ENCODE peak calls at places on chromosomes 6 and 20, in five cellular contexts. B is stomach; H is heart left ventricle; C is GM23248; J is CD8-positive, alpha-beta T cell. Q is an unnamed sample. For H3K9me3, the result is how much of the 10 kb centered on the place peaks cover.

GRCh38 chr6:125008261-125008671 is 46.0 kb downstream of the RNF217 start:
- DNase-seq in J (no peak), B (no peak), H (no peak), C (peak), Q (peak)

GRCh38 chr20:35883341-35883777 is 70.9 kb downstream of the SCAND1 start:
- DNase-seq in H (no peak), J (no peak), B (no peak), C (peak), Q (no peak)

GRCh38 chr6:71410681-71411080 is 122.1 kb downstream of the OGFRL1 start:
- DNase-seq in J (no peak), H (no peak), B (no peak), C (peak), Q (no peak)

GRCh38 chr20:39309458-39309857 is 347.3 kb downstream of the DHX35 start:
- DNase-seq in B (no peak), J (no peak), C (no peak), H (no peak), Q (no peak)

GRCh38 chr20:37990571-37991151 is 42.6 kb downstream of the TTI1 start:
- DNase-seq in J (peak), C (peak), H (peak), B (peak), Q (peak)

GRCh38 chr6:130215526-130215925 is 7.2 kb downstream of the SAMD3 start:
- DNase-seq in C (no peak), J (peak), B (no peak), H (no peak), Q (peak)

GRCh38 chr6:133854633-133855598 is 34.0 kb upstream of the TCF21 start:
- DNase-seq in B (no peak), H (no peak), J (no peak), C (peak), Q (peak)

GRCh38 chr6:25088513-25088912 is 152.8 kb upstream of the RIPOR2 start:
- DNase-seq in B (no peak), J (no peak), C (peak), H (no peak), Q (no peak)

GRCh38 chr6:24646771-24647170 is 780 bp upstream of the KIAA0319 start:
- DNase-seq in J (no peak), H (no peak), C (peak), B (no peak), Q (peak)

DNA sequence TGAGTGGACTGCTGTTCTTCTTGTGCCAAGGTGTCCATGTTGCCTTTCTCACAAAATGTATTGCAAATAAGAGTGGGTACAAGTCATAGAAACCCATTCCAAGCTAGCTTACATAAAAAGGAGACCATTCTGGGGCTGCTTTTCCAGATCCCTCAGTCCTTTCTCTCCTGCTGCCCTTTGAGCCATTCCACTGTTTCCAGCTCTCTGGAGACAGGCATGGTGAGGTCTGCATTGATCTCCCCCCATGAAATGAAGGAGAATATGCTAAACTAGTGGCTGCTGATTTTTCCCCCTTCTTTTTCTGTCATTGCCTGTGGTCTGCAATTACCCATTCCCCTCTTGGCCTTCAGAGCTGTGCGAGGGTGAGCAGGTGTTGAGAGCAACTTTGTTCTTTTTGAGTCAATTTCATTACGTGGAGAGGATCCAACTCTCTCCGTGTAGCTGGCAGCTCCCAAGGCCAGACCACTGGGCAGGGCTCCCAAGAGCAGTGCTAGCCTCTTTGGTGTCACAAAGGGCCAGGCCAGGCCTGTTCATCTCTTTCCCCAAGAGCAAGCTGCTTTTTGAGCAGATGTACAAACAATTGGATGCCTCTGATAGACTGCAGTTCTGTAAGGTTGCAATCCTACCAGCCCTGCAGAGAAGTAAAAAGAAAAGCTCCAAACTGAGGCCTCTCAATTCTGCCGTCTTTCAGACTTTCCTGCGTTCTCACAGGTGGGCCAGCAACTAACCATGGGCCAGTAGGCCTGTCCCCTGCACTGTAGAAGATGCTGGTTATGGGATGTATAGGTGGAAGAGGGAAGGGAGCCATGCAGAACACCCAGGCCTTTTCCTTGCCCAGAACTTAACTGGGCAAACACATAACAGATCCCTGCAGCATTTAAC is 96.1 kb upstream of the ARMC2 start:
- DNase-seq in B (no peak), J (no peak), C (no peak), H (no peak), Q (no peak)
- H3K4me3 ChIP-seq in B (no peak), J (no peak), C (no peak), H (no peak), Q (no peak)

DNA sequence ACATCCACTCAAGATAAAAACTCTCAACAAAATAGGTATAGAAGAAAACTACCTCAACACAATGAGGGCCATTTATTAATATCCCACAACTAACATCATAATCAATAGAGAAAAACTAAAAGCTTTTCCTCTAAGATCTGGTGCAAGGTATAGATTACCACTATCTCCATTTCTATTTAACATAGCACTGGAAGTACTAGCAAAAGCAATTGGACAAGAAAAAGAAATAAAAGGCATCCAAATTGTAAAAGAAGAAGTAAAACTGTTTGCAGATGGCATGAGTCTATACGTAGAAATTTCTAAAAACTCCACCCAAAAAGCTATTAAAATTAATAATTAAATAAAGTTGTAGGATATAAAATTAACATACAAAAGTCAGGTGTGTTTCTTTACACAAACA is 230.8 kb upstream of the PRSS16 start:
- DNase-seq in H (no peak), C (no peak), B (no peak), J (no peak), Q (no peak)
- H3K9me3 ChIP-seq in H (under half), C (under half), B (under half), J (under half), Q (under half)

DNA sequence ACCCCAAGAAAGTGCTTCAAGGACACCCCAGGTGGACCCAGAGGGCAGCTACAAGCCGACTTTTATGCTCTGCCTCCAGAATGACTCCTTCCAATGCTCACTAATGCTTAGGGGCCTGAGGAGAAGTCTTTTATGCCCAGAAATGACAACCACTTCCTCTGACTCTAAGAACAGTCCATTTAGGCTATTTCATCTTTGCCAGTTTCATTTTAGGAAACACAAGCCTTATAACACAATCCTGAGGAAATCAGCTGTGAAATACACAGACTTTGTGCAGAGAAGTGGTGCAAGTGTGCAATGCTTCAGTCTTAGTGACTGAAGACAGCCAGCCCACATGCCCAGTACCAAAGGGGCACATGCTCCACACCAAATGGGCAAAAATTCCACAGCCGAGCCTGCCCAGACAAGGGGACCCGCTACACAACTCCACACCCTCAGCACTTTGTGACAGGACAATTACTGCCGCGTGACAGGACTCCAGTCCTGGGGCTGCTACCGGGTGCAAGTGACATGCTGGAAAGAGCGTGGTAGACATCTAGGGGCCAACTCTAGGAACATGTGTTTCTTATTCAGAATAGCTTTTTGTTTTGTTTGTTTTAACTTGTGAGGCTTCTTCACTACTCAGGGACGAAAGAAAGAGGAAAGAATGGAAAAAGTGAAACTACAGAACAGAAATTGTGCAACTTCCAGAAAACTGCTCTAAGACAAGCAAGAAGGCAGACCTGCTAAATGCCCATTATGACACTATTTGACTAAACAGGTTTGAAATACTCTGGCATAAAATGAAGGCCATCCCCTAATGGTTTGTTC is 28.2 kb upstream of the PLAGL1 start:
- DNase-seq in H (peak), B (no peak), J (no peak), C (peak), Q (peak)
- H3K4me3 ChIP-seq in H (peak), B (peak), J (no peak), C (peak), Q (no peak)

GRCh38 chr20:59673998-59674445 is 69.7 kb downstream of the PHACTR3 start:
- DNase-seq in J (no peak), C (no peak), H (no peak), B (no peak), Q (no peak)

GRCh38 chr20:59673288-59673997 is 69.1 kb downstream of the PHACTR3 start:
- DNase-seq in J (no peak), B (no peak), H (no peak), C (no peak), Q (no peak)

GRCh38 chr20:59670786-59671492 is 66.6 kb downstream of the PHACTR3 start:
- DNase-seq in C (no peak), H (no peak), J (no peak), B (no peak), Q (no peak)

GRCh38 chr20:59671661-59672471 is 67.5 kb downstream of the PHACTR3 start:
- DNase-seq in J (no peak), B (no peak), C (no peak), H (no peak), Q (no peak)

GRCh38 chr20:59672576-59672975 is 68.2 kb downstream of the PHACTR3 start:
- DNase-seq in C (no peak), B (no peak), H (no peak), J (no peak), Q (no peak)
- H3K9me3 ChIP-seq in C (under half), B (under half), H (under half), J (under half), Q (under half)

GRCh38 chr20:10219993-10220750 is 1.5 kb downstream of the SNAP25 start:
- DNase-seq in H (no peak), C (no peak), J (no peak), B (no peak), Q (no peak)

GRCh38 chr20:10218536-10219451 is at the start of gene SNAP25:
- DNase-seq in H (no peak), B (peak), C (peak), J (no peak), Q (peak)

GRCh38 chr20:10221022-10221421 is 2.4 kb downstream of the SNAP25 start:
- DNase-seq in C (no peak), H (no peak), J (no peak), B (no peak), Q (no peak)

GRCh38 chr20:10217517-10218410 is 866 bp upstream of the SNAP25 start:
- DNase-seq in C (peak), J (no peak), H (no peak), B (no peak), Q (no peak)

DNA sequence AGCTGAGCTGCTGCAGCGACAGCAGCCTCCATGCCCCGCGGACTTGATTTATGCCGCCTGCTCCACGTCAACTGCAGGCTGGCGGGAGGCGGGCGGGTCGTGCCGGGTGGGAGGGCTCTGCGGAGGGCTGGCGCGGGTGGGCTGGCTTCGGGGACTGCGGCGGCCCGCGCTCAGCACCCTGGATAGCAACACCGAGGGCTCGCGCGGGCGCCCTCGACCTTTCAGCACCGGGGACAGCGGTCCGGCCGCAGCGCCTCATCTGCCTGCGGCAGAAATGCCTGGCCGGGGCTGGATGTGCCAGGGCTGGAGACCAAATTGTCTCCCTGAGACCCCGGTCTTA is 792 bp downstream of the SNAP25 start:
- DNase-seq in J (peak), C (peak), B (peak), H (peak), Q (peak)
- H3K4me3 ChIP-seq in J (peak), C (no peak), B (peak), H (peak), Q (no peak)

DNA sequence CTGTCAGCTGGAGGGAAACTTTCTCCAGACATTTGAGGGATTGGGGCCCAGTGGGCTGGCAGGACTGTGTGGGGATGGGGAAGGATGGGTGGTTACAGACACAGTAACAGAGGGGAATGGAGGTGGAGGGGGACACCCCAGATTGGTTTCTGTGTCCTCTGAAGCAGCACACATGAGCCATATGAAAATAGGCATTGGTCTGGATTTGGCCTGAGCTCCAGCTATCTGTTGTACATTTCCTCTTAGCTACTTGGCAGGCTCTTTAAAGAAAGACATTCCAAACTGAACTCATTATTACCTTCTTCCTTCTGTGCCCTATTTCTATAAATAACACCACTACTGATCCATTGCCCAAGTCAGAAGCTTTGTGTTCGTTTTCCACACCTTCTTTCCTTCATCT is 72.0 kb upstream of the PRL start:
- DNase-seq in H (no peak), C (no peak), B (no peak), J (no peak), Q (no peak)
- H3K9me3 ChIP-seq in H (under half), C (under half), B (under half), J (under half), Q (under half)

DNA sequence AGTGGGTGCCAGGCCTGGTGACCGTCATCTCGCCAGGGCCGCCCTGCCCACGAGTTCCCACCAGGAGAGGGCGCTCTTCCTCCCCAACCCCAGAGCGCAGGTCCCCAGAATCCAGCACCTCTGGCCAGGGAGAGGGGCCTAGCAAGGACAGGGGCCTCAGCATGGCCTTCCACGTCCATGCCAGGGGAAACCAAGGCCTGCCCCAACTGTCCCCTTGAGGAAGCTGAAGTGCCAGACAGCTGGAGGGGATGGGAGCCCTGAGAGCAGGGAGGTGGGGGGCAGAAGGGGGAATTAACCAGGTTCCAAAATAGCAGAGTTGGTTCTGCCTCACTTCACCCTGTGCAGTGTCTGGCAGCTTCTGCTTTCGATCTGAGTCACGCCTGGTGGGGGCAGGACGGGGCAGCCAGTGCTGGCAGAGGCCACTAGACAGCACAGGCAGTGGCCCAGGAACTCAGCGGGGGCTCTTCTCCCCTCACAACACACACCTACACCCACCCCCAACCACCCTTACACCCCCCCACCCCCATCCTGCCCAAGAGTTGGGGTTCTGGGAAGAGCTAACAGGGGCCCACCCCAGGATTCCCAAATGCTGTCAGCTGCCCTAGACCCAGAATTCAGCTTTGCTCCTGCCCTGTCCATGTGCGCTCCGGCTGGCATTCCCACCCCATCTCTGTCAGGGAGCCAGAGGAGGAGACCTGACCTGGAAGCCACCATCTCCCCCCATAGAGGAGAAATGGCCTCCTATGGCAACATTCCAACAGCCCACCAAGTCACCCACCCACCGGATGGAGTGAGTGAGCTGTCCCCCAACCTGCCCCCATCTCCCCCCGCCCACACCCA is 29.2 kb downstream of the TFEB start:
- DNase-seq in H (peak), B (peak), J (peak), C (peak), Q (no peak)
- H3K4me3 ChIP-seq in H (no peak), B (peak), J (no peak), C (no peak), Q (no peak)

GRCh38 chr6:159499034-159499433 is 194.0 kb downstream of the SOD2 start:
- DNase-seq in C (no peak), J (no peak), B (no peak), H (no peak), Q (no peak)

GRCh38 chr6:159505140-159505922 is 187.7 kb downstream of the SOD2 start:
- DNase-seq in H (peak), J (no peak), B (no peak), C (no peak), Q (no peak)

DNA sequence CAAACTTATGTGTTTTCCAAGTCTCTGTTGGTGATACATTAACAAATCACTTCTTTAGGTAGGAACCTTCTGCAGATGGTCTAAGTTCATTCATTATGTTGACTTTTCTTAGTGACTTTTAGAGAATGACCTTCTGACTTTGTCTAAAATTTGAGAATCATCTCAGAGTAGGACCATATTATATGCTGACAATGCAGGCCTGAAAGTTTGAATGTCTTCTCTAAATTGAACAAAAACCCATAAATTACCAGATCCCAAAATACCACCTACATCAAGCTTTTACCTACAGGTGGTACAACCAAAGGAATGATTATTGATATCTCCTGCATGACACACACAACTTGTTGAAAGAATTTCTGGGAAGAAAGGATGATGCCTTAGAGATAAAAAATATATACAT is 191.5 kb downstream of the SOD2 start:
- DNase-seq in J (no peak), B (no peak), C (no peak), H (no peak), Q (no peak)
- H3K9me3 ChIP-seq in J (under half), B (under half), C (under half), H (under half), Q (under half)

GRCh38 chr20:17796096-17796563 is 96.4 kb downstream of the BANF2 start:
- DNase-seq in C (peak), B (peak), J (no peak), H (peak), Q (no peak)
- H3K4me3 ChIP-seq in C (no peak), B (no peak), J (no peak), H (no peak), Q (no peak)